ENCODE peak calls at places on chromosomes 16 and 17, in ten cellular contexts. Q is mammary epithelial cell, K is AG10803, R is body of pancreas, M is epithelial cell of esophagus, I is tibial nerve, D is H9, S is psoas muscle, V is RWPE1, O is colonic mucosa. T is an unnamed sample.

GRCh38 chr16:86427327-86427935 is 82.9 kb upstream of the FOXF1 start:
- DNase-seq in I (no peak), M (no peak), D (no peak), K (no peak), Q (no peak), V (no peak), S (no peak), O (no peak), R (no peak), T (no peak)

GRCh38 chr16:49859139-49859947 is 3.4 kb upstream of the ZNF423 start:
- DNase-seq in R (peak; percentile 80), O (peak; percentile 72), V (no peak), Q (no peak), I (no peak), K (no peak), S (peak; percentile 69), D (peak; percentile 51), M (no peak), T (no peak)

GRCh38 chr16:19083670-19084069 is 16.3 kb downstream of the COQ7 start:
- DNase-seq in R (no peak), V (no peak), K (no peak), I (no peak), O (no peak), Q (no peak), S (no peak), D (no peak), M (no peak), T (no peak)

GRCh38 chr17:41844971-41845370 is 7.3 kb downstream of the KLHL10 start:
- DNase-seq in M (peak; percentile 76), Q (no peak), O (no peak), K (no peak), I (no peak), D (no peak), S (no peak), V (peak; percentile 18), R (no peak), T (no peak)

GRCh38 chr16:89602273-89602951 is 11.0 kb upstream of the DPEP1 start:
- DNase-seq in K (peak; percentile 67), M (peak; percentile 93), D (peak; percentile 70), S (no peak), Q (peak; percentile 86), V (peak; percentile 93), I (no peak), R (no peak), O (no peak), T (no peak)

GRCh38 chr16:65410801-65411200 is 288.9 kb upstream of the CDH11 start:
- DNase-seq in Q (peak; percentile 20), R (no peak), S (no peak), V (no peak), I (no peak), D (no peak), O (no peak), M (peak; percentile 85), K (peak; percentile 12), T (no peak)

GRCh38 chr17:66829883-66830282 is 5.0 kb upstream of the CACNG5 start:
- DNase-seq in M (no peak), Q (no peak), S (no peak), I (no peak), R (peak; percentile 32), D (peak; percentile 59), K (no peak), V (no peak), O (no peak), T (no peak)

GRCh38 chr17:7217113-7217987 is 2.3 kb downstream of the DLG4 start:
- DNase-seq in O (no peak), Q (no peak), S (peak; percentile 70), K (peak; percentile 75), R (peak; percentile 63), M (peak; percentile 58), I (no peak), V (no peak), D (peak; percentile 75), T (no peak)

GRCh38 chr16:75420987-75421819 is 12.1 kb downstream of the CFDP1 start:
- DNase-seq in Q (peak; percentile 49), R (peak; percentile 69), D (peak; percentile 90), O (peak; percentile 83), I (peak; percentile 35), V (no peak), M (peak; percentile 69), K (peak; percentile 51), S (peak; percentile 80), T (no peak)

GRCh38 chr17:63436523-63437110 is 9.5 kb downstream of the CYB561 start:
- DNase-seq in D (peak; percentile 83), O (no peak), V (no peak), R (peak; percentile 85), M (no peak), K (no peak), Q (no peak), I (no peak), S (peak; percentile 63), T (no peak)

GRCh38 chr17:65523853-65524664 is 37.4 kb downstream of the AXIN2 start:
- DNase-seq in R (no peak), K (no peak), S (no peak), Q (no peak), V (no peak), D (no peak), O (no peak), I (no peak), M (no peak), T (no peak)

GRCh38 chr16:68094614-68094934 is 9.4 kb downstream of the NFATC3 start:
- DNase-seq in R (no peak), M (no peak), S (no peak), Q (no peak), O (no peak), V (no peak), I (no peak), K (no peak), D (no peak), T (no peak)

GRCh38 chr16:68091604-68092261 is 6.6 kb downstream of the NFATC3 start:
- DNase-seq in K (peak; percentile 70), O (no peak), R (no peak), D (no peak), V (peak; percentile 68), I (no peak), M (peak; percentile 97), Q (peak; percentile 94), S (no peak), T (no peak)

GRCh38 chr16:68097088-68097487 is 11.9 kb downstream of the NFATC3 start:
- DNase-seq in I (no peak), M (no peak), V (no peak), R (no peak), O (no peak), D (no peak), K (no peak), Q (no peak), S (no peak), T (no peak)

GRCh38 chr16:68096491-68096890 is 11.3 kb downstream of the NFATC3 start:
- DNase-seq in K (no peak), D (no peak), O (no peak), R (no peak), S (no peak), M (no peak), Q (no peak), I (no peak), V (no peak), T (no peak)

DNA sequence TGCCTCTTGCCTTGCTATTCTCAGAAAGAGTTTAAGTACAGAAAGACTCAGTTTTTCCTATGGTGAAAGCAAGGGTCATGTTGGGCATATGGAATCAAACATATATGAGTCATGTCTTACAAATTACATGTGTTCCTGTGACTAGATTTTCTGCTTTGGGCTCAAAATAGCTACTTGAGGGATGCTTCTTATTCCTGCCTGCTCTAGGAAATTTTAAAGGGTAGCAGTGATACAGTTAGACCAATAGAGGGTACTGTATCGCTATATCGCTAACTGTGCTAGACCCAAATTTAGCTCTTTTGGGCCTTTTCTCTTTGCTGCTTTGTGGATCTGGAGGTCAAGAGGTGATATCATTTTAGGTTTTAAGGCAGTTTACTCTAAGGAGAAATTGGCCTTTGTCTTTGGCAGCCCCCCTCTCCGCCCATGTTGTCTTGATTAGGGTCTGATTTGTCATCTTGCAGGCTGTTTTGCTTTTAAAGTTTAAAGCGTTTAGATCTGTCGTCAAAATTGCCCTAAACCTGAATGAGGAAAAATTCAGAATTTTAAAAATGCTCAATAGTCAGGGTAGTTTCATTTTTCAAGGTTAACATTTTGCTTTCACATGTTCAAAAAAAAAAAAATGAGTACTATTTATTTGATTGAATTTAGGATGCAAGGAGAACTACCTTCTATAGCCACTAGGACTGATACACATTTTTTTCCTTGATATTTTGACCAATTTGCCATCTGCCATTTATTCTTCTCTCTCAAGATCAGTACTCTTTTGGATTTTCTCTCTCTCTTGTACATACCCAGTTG is 8.8 kb downstream of the NFATC3 start:
- DNase-seq in D (no peak), K (peak; percentile 61), V (no peak), I (no peak), M (peak; percentile 31), O (no peak), S (no peak), R (no peak), Q (peak; percentile 12), T (no peak)
- TF ChIP-seq CTCF in D (peak; percentile 61), K (peak; percentile 81), V (peak; percentile 7), I (peak; percentile 23), M (peak; percentile 10), O (no peak), S (peak; percentile 37), R (no peak), Q (peak; percentile 35), T (peak; percentile 72)

GRCh38 chr17:21010705-21011596 is 31.9 kb downstream of the USP22 start:
- DNase-seq in V (no peak), O (no peak), K (no peak), M (no peak), D (no peak), R (no peak), Q (no peak), S (peak; percentile 44), I (no peak), T (no peak)
- TF ChIP-seq CTCF in V (no peak), O (no peak), K (no peak), M (no peak), D (no peak), R (no peak), Q (no peak), S (no peak), I (no peak), T (no peak)

DNA sequence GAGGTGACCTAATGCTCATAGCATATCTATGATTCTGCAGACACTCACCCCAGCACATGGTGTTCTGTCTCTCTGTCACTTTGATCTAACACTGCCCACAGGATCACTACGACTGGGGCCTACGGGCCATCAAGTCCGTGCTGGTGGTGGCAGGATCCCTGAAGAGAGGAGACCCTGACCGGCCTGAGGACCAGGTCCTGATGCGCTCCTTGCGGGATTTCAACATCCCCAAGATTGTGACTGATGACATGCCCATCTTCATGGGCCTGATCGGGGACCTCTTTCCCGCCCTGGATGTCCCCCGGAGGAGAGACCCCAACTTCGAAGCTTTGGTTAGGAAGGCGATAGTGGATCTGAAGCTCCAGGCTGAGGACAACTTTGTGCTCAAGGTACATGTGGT is 146.4 kb downstream of the DNAH9 start:
- DNase-seq in O (no peak), Q (no peak), D (no peak), I (no peak), K (no peak), R (no peak), S (no peak), V (no peak), M (no peak), T (no peak)
- TF ChIP-seq CTCF in O (no peak), Q (no peak), D (no peak), I (no peak), K (no peak), R (no peak), S (no peak), V (no peak), M (no peak), T (no peak)

DNA sequence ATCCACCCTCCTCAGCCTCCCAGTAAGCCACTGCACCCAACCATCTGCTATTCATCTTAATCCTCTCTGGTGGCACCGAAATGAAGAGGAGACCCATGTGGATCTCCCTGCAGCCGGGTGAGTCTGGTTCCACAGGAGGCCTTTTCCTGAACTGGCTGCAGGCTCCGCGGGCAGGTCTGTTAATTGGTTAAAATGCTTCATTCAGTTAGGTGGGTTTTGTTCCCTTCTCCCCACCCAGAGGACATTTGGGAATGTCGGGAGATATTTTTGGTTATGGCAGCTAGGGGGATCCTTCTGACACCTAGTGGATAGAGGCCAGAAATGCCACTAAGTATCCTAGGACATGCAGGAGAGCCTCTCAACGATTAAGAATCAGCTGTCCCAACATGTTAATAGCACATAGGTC is 16.7 kb downstream of the C16orf54 start:
- DNase-seq in R (no peak), K (peak; percentile 56), S (no peak), Q (peak; percentile 25), I (no peak), D (no peak), M (peak; percentile 54), V (peak; percentile 60), O (no peak), T (no peak)
- TF ChIP-seq CTCF in R (peak; percentile 28), K (peak; percentile 71), S (peak; percentile 42), Q (peak; percentile 56), I (peak; percentile 41), D (peak; percentile 72), M (peak; percentile 68), V (peak; percentile 60), O (peak; percentile 49), T (peak; percentile 75)

T was measured in AG09319.